ENCODE peak calls at places on chromosomes 13 and 19, in six cellular contexts. One of them, this sample, is unnamed.
A peak's percentile ranks its signal among the peaks of the same experiment; 100 is the strongest.

GRCh38 chr13:20231839-20232555 is at the start of gene GJB6:
- DNase-seq in adrenal gland: no peak
- DNase-seq in Panc1: no peak
- DNase-seq in uterus: no peak
- DNase-seq in GM23338: peak; percentile 81
- DNase-seq in esophagus squamous epithelium: no peak
- DNase-seq in this sample: peak; percentile 58

GRCh38 chr13:31681133-31681532 is 58.2 kb upstream of the RXFP2 start:
- DNase-seq in Panc1: no peak
- DNase-seq in adrenal gland: no peak
- DNase-seq in esophagus squamous epithelium: no peak
- DNase-seq in uterus: no peak
- DNase-seq in GM23338: no peak
- DNase-seq in this sample: no peak

GRCh38 chr19:49415102-49415809 is 8.0 kb downstream of the PTH2 start:
- DNase-seq in Panc1: no peak
- DNase-seq in esophagus squamous epithelium: no peak
- DNase-seq in adrenal gland: no peak
- DNase-seq in uterus: no peak
- DNase-seq in GM23338: no peak
- DNase-seq in this sample: no peak

GRCh38 chr13:102145750-102146149 is 256.1 kb downstream of the FGF14 start:
- DNase-seq in uterus: no peak
- DNase-seq in Panc1: no peak
- DNase-seq in GM23338: no peak
- DNase-seq in adrenal gland: no peak
- DNase-seq in esophagus squamous epithelium: no peak
- DNase-seq in this sample: no peak

GRCh38 chr13:80841346-80841882 is 500.5 kb upstream of the SPRY2 start:
- DNase-seq in GM23338: no peak
- DNase-seq in Panc1: no peak
- DNase-seq in esophagus squamous epithelium: no peak
- DNase-seq in uterus: no peak
- DNase-seq in adrenal gland: no peak
- DNase-seq in this sample: no peak

GRCh38 chr19:29843180-29844051 is 31.6 kb downstream of the CCNE1 start:
- DNase-seq in esophagus squamous epithelium: no peak
- DNase-seq in Panc1: no peak
- DNase-seq in GM23338: peak; percentile 60
- DNase-seq in uterus: no peak
- DNase-seq in adrenal gland: peak; percentile 59
- DNase-seq in this sample: peak; percentile 69

GRCh38 chr19:15609261-15609660 is 5.8 kb upstream of the CYP4F8 start:
- DNase-seq in uterus: no peak
- DNase-seq in esophagus squamous epithelium: no peak
- DNase-seq in adrenal gland: no peak
- DNase-seq in GM23338: no peak
- DNase-seq in Panc1: no peak
- DNase-seq in this sample: no peak

GRCh38 chr13:78228211-78228610 is 309.6 kb upstream of the EDNRB start:
- DNase-seq in uterus: no peak
- DNase-seq in adrenal gland: no peak
- DNase-seq in Panc1: no peak
- DNase-seq in GM23338: no peak
- DNase-seq in esophagus squamous epithelium: no peak
- DNase-seq in this sample: no peak

GRCh38 chr19:42191855-42192254 is 25.6 kb downstream of the DEDD2 start:
- DNase-seq in esophagus squamous epithelium: no peak
- DNase-seq in GM23338: no peak
- DNase-seq in adrenal gland: no peak
- DNase-seq in Panc1: peak; percentile 42
- DNase-seq in uterus: no peak
- DNase-seq in this sample: no peak

GRCh38 chr13:33743438-33744368 is 74.2 kb upstream of the RFC3 start:
- DNase-seq in esophagus squamous epithelium: no peak
- DNase-seq in Panc1: no peak
- DNase-seq in adrenal gland: no peak
- DNase-seq in GM23338: no peak
- DNase-seq in uterus: no peak
- DNase-seq in this sample: no peak

GRCh38 chr19:57934820-57935665 is at the start of gene ZNF418:
- DNase-seq in adrenal gland: peak; percentile 85
- DNase-seq in esophagus squamous epithelium: no peak
- DNase-seq in GM23338: peak; percentile 98
- DNase-seq in uterus: peak; percentile 54
- DNase-seq in Panc1: peak; percentile 39
- DNase-seq in this sample: no peak

GRCh38 chr13:59680429-59681024 is 483.2 kb downstream of the DIAPH3 start:
- DNase-seq in uterus: no peak
- DNase-seq in esophagus squamous epithelium: no peak
- DNase-seq in Panc1: no peak
- DNase-seq in GM23338: peak; percentile 56
- DNase-seq in adrenal gland: no peak
- DNase-seq in this sample: no peak

GRCh38 chr19:11014403-11014911 is 53.6 kb downstream of the SMARCA4 start:
- DNase-seq in adrenal gland: no peak
- DNase-seq in uterus: no peak
- DNase-seq in esophagus squamous epithelium: no peak
- DNase-seq in GM23338: peak; percentile 45
- DNase-seq in Panc1: no peak
- DNase-seq in this sample: no peak

GRCh38 chr19:50061650-50062049 is 35.8 kb downstream of the ZNF473 start:
- DNase-seq in adrenal gland: no peak
- DNase-seq in Panc1: no peak
- DNase-seq in esophagus squamous epithelium: no peak
- DNase-seq in GM23338: no peak
- DNase-seq in uterus: no peak
- DNase-seq in this sample: no peak

GRCh38 chr13:113907637-113908617 is 44.1 kb upstream of the GAS6 start:
- DNase-seq in GM23338: no peak
- DNase-seq in Panc1: no peak
- DNase-seq in uterus: peak; percentile 52
- DNase-seq in esophagus squamous epithelium: no peak
- DNase-seq in adrenal gland: no peak
- DNase-seq in this sample: no peak

GRCh38 chr19:4669723-4670480 is at the start of gene MYDGF:
- DNase-seq in Panc1: no peak
- DNase-seq in GM23338: peak; percentile 95
- DNase-seq in esophagus squamous epithelium: peak; percentile 48
- DNase-seq in uterus: peak; percentile 90
- DNase-seq in adrenal gland: peak; percentile 95
- DNase-seq in this sample: peak; percentile 95

GRCh38 chr19:40596608-40597328 is 4.4 kb upstream of the LTBP4 start:
- DNase-seq in Panc1: no peak
- DNase-seq in uterus: peak; percentile 69
- DNase-seq in adrenal gland: peak; percentile 72
- DNase-seq in esophagus squamous epithelium: no peak
- DNase-seq in GM23338: peak; percentile 80
- DNase-seq in this sample: no peak

GRCh38 chr13:107348931-107349330 is 781.0 kb upstream of the ARGLU1 start:
- DNase-seq in adrenal gland: no peak
- DNase-seq in Panc1: no peak
- DNase-seq in esophagus squamous epithelium: no peak
- DNase-seq in GM23338: no peak
- DNase-seq in uterus: no peak
- DNase-seq in this sample: no peak

GRCh38 chr13:108176685-108177274 is 38.6 kb downstream of the LIG4 start:
- DNase-seq in adrenal gland: peak; percentile 62
- DNase-seq in uterus: no peak
- DNase-seq in Panc1: no peak
- DNase-seq in esophagus squamous epithelium: no peak
- DNase-seq in GM23338: peak; percentile 77
- DNase-seq in this sample: no peak

GRCh38 chr19:38145627-38146026 is 78.4 kb downstream of the DPF1 start:
- DNase-seq in Panc1: no peak
- DNase-seq in uterus: no peak
- DNase-seq in adrenal gland: no peak
- DNase-seq in esophagus squamous epithelium: no peak
- DNase-seq in GM23338: no peak
- DNase-seq in this sample: no peak

GRCh38 chr13:32267836-32268439 is 47.2 kb downstream of the ZAR1L start:
- DNase-seq in adrenal gland: no peak
- DNase-seq in GM23338: peak; percentile 85
- DNase-seq in uterus: no peak
- DNase-seq in esophagus squamous epithelium: no peak
- DNase-seq in Panc1: peak; percentile 42
- DNase-seq in this sample: no peak

GRCh38 chr19:47493378-47494210 is 9.6 kb upstream of the KPTN start:
- DNase-seq in esophagus squamous epithelium: no peak
- DNase-seq in uterus: no peak
- DNase-seq in Panc1: no peak
- DNase-seq in adrenal gland: no peak
- DNase-seq in GM23338: no peak
- DNase-seq in this sample: no peak

GRCh38 chr19:49442354-49442753 is 1.0 kb upstream of the SLC17A7 start:
- DNase-seq in uterus: peak; percentile 65
- DNase-seq in GM23338: peak; percentile 86
- DNase-seq in Panc1: no peak
- DNase-seq in esophagus squamous epithelium: no peak
- DNase-seq in adrenal gland: no peak
- DNase-seq in this sample: peak; percentile 86

GRCh38 chr13:102021777-102022176 is 380.1 kb downstream of the FGF14 start:
- DNase-seq in esophagus squamous epithelium: no peak
- DNase-seq in GM23338: no peak
- DNase-seq in Panc1: no peak
- DNase-seq in adrenal gland: no peak
- DNase-seq in uterus: no peak
- DNase-seq in this sample: no peak

DNA sequence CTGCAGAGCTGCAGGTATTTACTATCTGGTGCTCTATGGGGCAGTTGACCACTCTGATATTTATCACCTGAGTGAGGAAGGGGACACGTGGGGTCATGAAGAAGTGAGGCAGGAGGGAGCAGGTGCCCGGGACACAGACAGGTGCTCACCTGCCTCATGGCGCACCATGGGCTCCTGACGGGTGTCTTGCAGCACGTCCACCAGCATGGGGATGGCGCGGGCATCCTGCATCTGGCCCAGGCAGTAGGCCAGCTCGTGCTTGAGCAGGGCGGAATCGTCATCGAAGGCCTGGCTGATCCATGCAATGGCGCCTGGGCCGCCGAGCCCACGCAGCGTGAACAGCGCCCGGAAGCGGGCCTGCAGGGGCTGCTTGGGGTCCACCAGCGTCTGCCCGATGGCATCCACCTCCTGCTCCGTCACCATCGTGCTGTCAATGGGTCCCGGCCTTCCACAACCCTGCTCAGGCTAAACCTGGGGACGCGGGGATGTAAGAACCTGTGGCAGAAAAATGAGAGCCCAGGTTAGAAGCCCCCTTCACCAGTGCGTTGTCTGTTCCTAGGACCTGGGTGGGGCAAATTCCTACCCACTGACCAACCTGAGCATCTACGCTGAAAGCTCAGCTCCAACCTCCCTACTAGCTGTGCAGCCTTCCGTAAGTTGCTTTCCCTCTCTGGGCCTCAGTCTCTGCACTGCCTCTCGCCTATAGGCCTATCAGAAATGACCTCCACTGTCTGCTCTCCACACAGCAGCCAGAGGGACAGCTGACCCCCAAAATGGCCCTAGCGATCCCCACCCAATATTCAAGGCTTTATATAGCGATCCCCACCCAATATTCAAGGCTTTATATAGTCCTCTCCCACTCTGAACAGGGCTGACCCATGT is 3.8 kb downstream of the DOHH start:
- DNase-seq in adrenal gland: no peak
- DNase-seq in GM23338: no peak
- DNase-seq in uterus: no peak
- DNase-seq in esophagus squamous epithelium: no peak
- DNase-seq in Panc1: no peak
- DNase-seq in this sample: no peak
- H3K27ac ChIP-seq in adrenal gland: no peak overlapping the region
- H3K27ac ChIP-seq in GM23338: no peak overlapping the region
- H3K27ac ChIP-seq in uterus: no peak overlapping the region
- H3K27ac ChIP-seq in esophagus squamous epithelium: no peak overlapping the region
- H3K27ac ChIP-seq in Panc1: no peak overlapping the region
- H3K27ac ChIP-seq in this sample: no peak overlapping the region

GRCh38 chr13:99726261-99726894 is 225.1 kb downstream of the TM9SF2 start:
- DNase-seq in esophagus squamous epithelium: no peak
- DNase-seq in GM23338: peak; percentile 45
- DNase-seq in adrenal gland: no peak
- DNase-seq in uterus: no peak
- DNase-seq in Panc1: no peak
- DNase-seq in this sample: no peak
- H3K27ac ChIP-seq in esophagus squamous epithelium: no peak overlapping the region
- H3K27ac ChIP-seq in GM23338: no peak overlapping the region
- H3K27ac ChIP-seq in adrenal gland: no peak overlapping the region
- H3K27ac ChIP-seq in uterus: no peak overlapping the region
- H3K27ac ChIP-seq in Panc1: no peak overlapping the region
- H3K27ac ChIP-seq in this sample: no peak overlapping the region

DNA sequence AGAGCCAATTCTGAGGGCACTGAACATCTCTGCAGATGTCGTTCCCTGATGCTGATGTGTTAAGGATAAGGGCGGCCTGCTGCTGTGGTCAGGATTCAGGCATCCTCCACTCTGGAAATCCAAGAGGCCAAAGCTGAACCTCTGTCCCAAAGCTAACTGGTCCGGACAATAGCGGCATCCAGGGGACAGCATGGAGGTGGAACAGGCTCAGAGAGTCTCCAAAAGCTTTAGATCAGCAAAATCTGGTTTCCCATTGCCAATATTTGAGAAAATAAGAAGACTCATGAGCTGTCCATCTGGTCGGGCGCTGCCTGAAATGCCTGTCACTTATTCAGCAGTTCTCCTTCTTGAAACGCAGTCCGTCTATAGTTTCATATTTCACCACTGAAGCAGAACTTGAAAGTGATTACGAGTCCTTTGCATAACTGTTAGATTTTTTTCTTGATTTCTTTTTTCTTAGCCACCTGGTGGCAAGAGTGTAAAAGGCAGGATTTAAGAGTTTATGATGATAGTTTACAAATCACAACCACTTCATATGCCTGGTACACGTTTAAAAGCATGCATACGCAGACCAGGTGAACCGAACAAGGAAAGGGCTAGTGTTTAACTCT is 45.9 kb downstream of the GGACT start:
- DNase-seq in Panc1: no peak
- DNase-seq in GM23338: peak; percentile 61
- DNase-seq in adrenal gland: peak; percentile 45
- DNase-seq in uterus: no peak
- DNase-seq in esophagus squamous epithelium: no peak
- DNase-seq in this sample: no peak
- H3K27ac ChIP-seq in Panc1: no peak overlapping the region
- H3K27ac ChIP-seq in GM23338: no peak overlapping the region
- H3K27ac ChIP-seq in adrenal gland: no peak overlapping the region
- H3K27ac ChIP-seq in uterus: no peak overlapping the region
- H3K27ac ChIP-seq in esophagus squamous epithelium: peak overlapping the region; percentile 69
- H3K27ac ChIP-seq in this sample: peak overlapping the region; percentile 55

GRCh38 chr19:7848779-7849457 is 18.9 kb downstream of the EVI5L start:
- DNase-seq in uterus: no peak
- DNase-seq in GM23338: no peak
- DNase-seq in esophagus squamous epithelium: no peak
- DNase-seq in Panc1: no peak
- DNase-seq in adrenal gland: no peak
- DNase-seq in this sample: no peak
- H3K27ac ChIP-seq in uterus: no peak overlapping the region
- H3K27ac ChIP-seq in GM23338: no peak overlapping the region
- H3K27ac ChIP-seq in esophagus squamous epithelium: no peak overlapping the region
- H3K27ac ChIP-seq in Panc1: no peak overlapping the region
- H3K27ac ChIP-seq in adrenal gland: no peak overlapping the region
- H3K27ac ChIP-seq in this sample: no peak overlapping the region